ENCODE peak calls at places on chromosomes 1 and 21, in nine cellular contexts. B is lower lobe of right lung; O is KBM-7; W is psoas muscle; F is ascending aorta; Y is NCI-H146; J is activated naive CD4-positive, alpha-beta T cell treated with anti-CD3 and anti-CD28 coated beads, Interleukin-2, amount 10 ng/mL, durations not matched to agents 7 days and 5 days; N is esophagus squamous epithelium; T is astrocyte of the hippocampus. K is an unnamed sample.

GRCh38 chr1:87963566-87963965 is 634.9 kb downstream of the LMO4 start:
- DNase-seq in N (no peak), W (no peak), T (no peak), Y (no peak), F (no peak), J (no peak), O (no peak), B (no peak), K (no peak)

GRCh38 chr1:151992345-151993083 is 1.1 kb downstream of the S100A10 start:
- DNase-seq in T (peak), O (peak), W (peak), B (peak), F (peak), Y (no peak), N (peak), J (peak), K (peak)

GRCh38 chr1:113929750-113930498 is 800 bp downstream of the HIPK1 start:
- DNase-seq in Y (peak), J (peak), F (peak), O (peak), B (peak), T (peak), W (peak), N (no peak), K (peak)

GRCh38 chr1:84996846-84997666 is at the start of gene MCOLN2:
- DNase-seq in F (no peak), B (peak), T (peak), N (no peak), W (peak), Y (peak), J (peak), O (peak), K (peak)

GRCh38 chr1:33972676-33973395 is 109.0 kb downstream of the HMGB4 start:
- DNase-seq in W (peak), O (no peak), Y (no peak), N (no peak), T (peak), B (no peak), F (no peak), J (no peak), K (no peak)

GRCh38 chr1:29379438-29380073 is 143.2 kb downstream of the PTPRU start:
- DNase-seq in N (no peak), O (peak), B (no peak), W (no peak), F (no peak), T (peak), Y (peak), J (no peak), K (no peak)

GRCh38 chr1:228923973-228924766 is 188.9 kb downstream of the RHOU start:
- DNase-seq in O (no peak), B (no peak), N (no peak), Y (no peak), T (no peak), J (no peak), F (no peak), W (no peak), K (no peak)

GRCh38 chr1:55522353-55522903 is 307.3 kb upstream of the USP24 start:
- DNase-seq in Y (no peak), J (no peak), O (no peak), F (no peak), W (no peak), B (no peak), T (no peak), N (no peak), K (no peak)

GRCh38 chr1:222019029-222019428 is 277.1 kb upstream of the DUSP10 start:
- DNase-seq in W (no peak), Y (no peak), B (no peak), N (no peak), J (no peak), O (no peak), T (no peak), F (no peak), K (no peak)

GRCh38 chr21:37734846-37735245 is 181.4 kb downstream of the KCNJ6 start:
- DNase-seq in T (no peak), O (no peak), F (no peak), W (no peak), B (no peak), Y (no peak), N (no peak), J (no peak), K (no peak)

GRCh38 chr1:10337436-10337835 is 61.4 kb upstream of the PGD start:
- DNase-seq in B (no peak), O (no peak), J (no peak), F (no peak), Y (no peak), W (no peak), T (no peak), N (no peak), K (no peak)

GRCh38 chr1:25020851-25021585 is 90.9 kb upstream of the RUNX3 start:
- DNase-seq in F (no peak), T (no peak), J (no peak), B (no peak), N (no peak), O (no peak), Y (no peak), W (no peak), K (no peak)

GRCh38 chr21:33041981-33042380 is 16.2 kb downstream of the OLIG2 start:
- DNase-seq in J (no peak), W (no peak), O (no peak), F (no peak), Y (no peak), T (peak), N (no peak), B (no peak), K (no peak)

GRCh38 chr1:238088891-238089290 is 198.2 kb upstream of the ZP4 start:
- DNase-seq in F (no peak), T (peak), B (no peak), O (no peak), W (no peak), Y (no peak), N (no peak), J (no peak), K (no peak)

GRCh38 chr21:36260030-36260787 is 59.8 kb upstream of the MORC3 start:
- DNase-seq in J (peak), O (peak), T (peak), W (no peak), F (peak), Y (no peak), N (no peak), B (no peak), K (peak)

GRCh38 chr1:205350626-205351235 is 6.0 kb downstream of the KLHDC8A start:
- DNase-seq in W (no peak), T (no peak), Y (peak), O (no peak), J (no peak), B (no peak), N (no peak), F (no peak), K (no peak)

GRCh38 chr1:54479251-54479650 is 68.8 kb upstream of the ACOT11 start:
- DNase-seq in O (no peak), J (no peak), N (no peak), Y (no peak), B (no peak), W (no peak), F (no peak), T (no peak), K (no peak)

GRCh38 chr1:209648366-209648765 is 3.9 kb downstream of the LAMB3 start:
- DNase-seq in F (no peak), W (no peak), O (no peak), B (no peak), J (no peak), N (no peak), Y (no peak), T (no peak), K (peak)

GRCh38 chr21:45861156-45861870 is 120.3 kb upstream of the COL6A1 start:
- DNase-seq in W (no peak), T (no peak), Y (no peak), F (peak), N (no peak), J (no peak), B (no peak), O (no peak), K (no peak)

GRCh38 chr1:188599313-188599712 is 1770.6 kb downstream of the PLA2G4A start:
- DNase-seq in T (no peak), B (no peak), O (peak), N (no peak), Y (no peak), W (no peak), F (no peak), J (no peak), K (no peak)

GRCh38 chr1:26034504-26035202 is 11.3 kb downstream of the SLC30A2 start:
- DNase-seq in T (peak), J (no peak), F (no peak), Y (no peak), O (no peak), N (no peak), B (no peak), W (no peak), K (no peak)

K was measured in myocyte.